ENCODE peak calls at places on chromosomes 11 and 22, in seven cellular contexts. One of them, this sample, is unnamed.

GRCh38 chr11:120183701-120184141 is 27.1 kb upstream of the OAF start:
- DNase-seq in left ventricle myocardium inferior: no peak
- DNase-seq in glomerular endothelial cell: no peak
- DNase-seq in iPS-NIHi11: no peak
- DNase-seq in tibial artery: peak; percentile 59
- DNase-seq in mucosa of gallbladder: no peak
- DNase-seq in Calu3: no peak
- DNase-seq in this sample: peak; percentile 8

GRCh38 chr22:33521879-33522665 is 398.2 kb downstream of the LARGE1 start:
- DNase-seq in left ventricle myocardium inferior: no peak
- DNase-seq in glomerular endothelial cell: no peak
- DNase-seq in iPS-NIHi11: no peak
- DNase-seq in tibial artery: no peak
- DNase-seq in mucosa of gallbladder: no peak
- DNase-seq in Calu3: no peak
- DNase-seq in this sample: no peak

GRCh38 chr11:128336203-128336602 is 251.2 kb downstream of the ETS1 start:
- DNase-seq in left ventricle myocardium inferior: peak; percentile 50
- DNase-seq in glomerular endothelial cell: no peak
- DNase-seq in iPS-NIHi11: no peak
- DNase-seq in tibial artery: peak; percentile 80
- DNase-seq in mucosa of gallbladder: peak; percentile 42
- DNase-seq in Calu3: no peak
- DNase-seq in this sample: no peak

GRCh38 chr11:130208241-130209127 is 48.9 kb downstream of the ST14 start:
- DNase-seq in left ventricle myocardium inferior: no peak
- DNase-seq in glomerular endothelial cell: no peak
- DNase-seq in iPS-NIHi11: no peak
- DNase-seq in tibial artery: no peak
- DNase-seq in mucosa of gallbladder: no peak
- DNase-seq in Calu3: no peak
- DNase-seq in this sample: no peak

GRCh38 chr11:114068327-114068726 is 8.8 kb downstream of the ZBTB16 start:
- DNase-seq in left ventricle myocardium inferior: no peak
- DNase-seq in glomerular endothelial cell: no peak
- DNase-seq in iPS-NIHi11: no peak
- DNase-seq in tibial artery: no peak
- DNase-seq in mucosa of gallbladder: no peak
- DNase-seq in Calu3: no peak
- DNase-seq in this sample: no peak

GRCh38 chr22:47621253-47621652 is 858.8 kb downstream of the TBC1D22A start:
- DNase-seq in left ventricle myocardium inferior: no peak
- DNase-seq in glomerular endothelial cell: no peak
- DNase-seq in iPS-NIHi11: no peak
- DNase-seq in tibial artery: no peak
- DNase-seq in mucosa of gallbladder: no peak
- DNase-seq in Calu3: no peak
- DNase-seq in this sample: no peak

GRCh38 chr11:74086242-74086884 is 77.5 kb upstream of the UCP3 start:
- DNase-seq in left ventricle myocardium inferior: no peak
- DNase-seq in glomerular endothelial cell: no peak
- DNase-seq in iPS-NIHi11: no peak
- DNase-seq in tibial artery: no peak
- DNase-seq in mucosa of gallbladder: no peak
- DNase-seq in Calu3: no peak
- DNase-seq in this sample: no peak

GRCh38 chr22:37176464-37177061 is 11.5 kb downstream of the C1QTNF6 start:
- DNase-seq in left ventricle myocardium inferior: peak; percentile 79
- DNase-seq in glomerular endothelial cell: peak; percentile 93
- DNase-seq in iPS-NIHi11: peak; percentile 9
- DNase-seq in tibial artery: peak; percentile 80
- DNase-seq in mucosa of gallbladder: peak; percentile 58
- DNase-seq in Calu3: no peak
- DNase-seq in this sample: no peak

GRCh38 chr22:25448435-25449051 is 115.9 kb upstream of the GRK3 start:
- DNase-seq in left ventricle myocardium inferior: no peak
- DNase-seq in glomerular endothelial cell: no peak
- DNase-seq in iPS-NIHi11: peak; percentile 35
- DNase-seq in tibial artery: no peak
- DNase-seq in mucosa of gallbladder: no peak
- DNase-seq in Calu3: peak; percentile 12
- DNase-seq in this sample: no peak

GRCh38 chr11:38173671-38174070 is 1575.6 kb upstream of the RAG2 start:
- DNase-seq in left ventricle myocardium inferior: no peak
- DNase-seq in glomerular endothelial cell: no peak
- DNase-seq in iPS-NIHi11: no peak
- DNase-seq in tibial artery: no peak
- DNase-seq in mucosa of gallbladder: no peak
- DNase-seq in Calu3: no peak
- DNase-seq in this sample: no peak

GRCh38 chr11:119288219-119288618 is 28.7 kb downstream of the MCAM start:
- DNase-seq in left ventricle myocardium inferior: no peak
- DNase-seq in glomerular endothelial cell: no peak
- DNase-seq in iPS-NIHi11: no peak
- DNase-seq in tibial artery: no peak
- DNase-seq in mucosa of gallbladder: no peak
- DNase-seq in Calu3: no peak
- DNase-seq in this sample: no peak

GRCh38 chr11:72079776-72080325 is 491 bp downstream of the NUMA1 start:
- DNase-seq in left ventricle myocardium inferior: no peak
- DNase-seq in glomerular endothelial cell: no peak
- DNase-seq in iPS-NIHi11: no peak
- DNase-seq in tibial artery: no peak
- DNase-seq in mucosa of gallbladder: peak; percentile 17
- DNase-seq in Calu3: no peak
- DNase-seq in this sample: no peak

GRCh38 chr11:8273281-8273680 is 9.6 kb upstream of the LMO1 start:
- DNase-seq in left ventricle myocardium inferior: no peak
- DNase-seq in glomerular endothelial cell: no peak
- DNase-seq in iPS-NIHi11: no peak
- DNase-seq in tibial artery: no peak
- DNase-seq in mucosa of gallbladder: no peak
- DNase-seq in Calu3: no peak
- DNase-seq in this sample: no peak

GRCh38 chr11:95341246-95341645 is 110.2 kb upstream of the SESN3 start:
- DNase-seq in left ventricle myocardium inferior: no peak
- DNase-seq in glomerular endothelial cell: no peak
- DNase-seq in iPS-NIHi11: no peak
- DNase-seq in tibial artery: no peak
- DNase-seq in mucosa of gallbladder: no peak
- DNase-seq in Calu3: no peak
- DNase-seq in this sample: no peak

GRCh38 chr11:47572715-47573255 is 6.0 kb downstream of the KBTBD4 start:
- DNase-seq in left ventricle myocardium inferior: no peak
- DNase-seq in glomerular endothelial cell: no peak
- DNase-seq in iPS-NIHi11: no peak
- DNase-seq in tibial artery: peak; percentile 34
- DNase-seq in mucosa of gallbladder: no peak
- DNase-seq in Calu3: no peak
- DNase-seq in this sample: no peak

GRCh38 chr11:3340025-3340424 is 38.9 kb downstream of the ZNF195 start:
- DNase-seq in left ventricle myocardium inferior: no peak
- DNase-seq in glomerular endothelial cell: no peak
- DNase-seq in iPS-NIHi11: no peak
- DNase-seq in tibial artery: no peak
- DNase-seq in mucosa of gallbladder: no peak
- DNase-seq in Calu3: no peak
- DNase-seq in this sample: no peak

GRCh38 chr11:23755076-23755475 is 741.8 kb upstream of the LUZP2 start:
- DNase-seq in left ventricle myocardium inferior: no peak
- DNase-seq in glomerular endothelial cell: no peak
- DNase-seq in iPS-NIHi11: no peak
- DNase-seq in tibial artery: no peak
- DNase-seq in mucosa of gallbladder: no peak
- DNase-seq in Calu3: no peak
- DNase-seq in this sample: no peak

GRCh38 chr11:90908074-90908473 is 685.2 kb upstream of the CHORDC1 start:
- DNase-seq in left ventricle myocardium inferior: no peak
- DNase-seq in glomerular endothelial cell: no peak
- DNase-seq in iPS-NIHi11: no peak
- DNase-seq in tibial artery: no peak
- DNase-seq in mucosa of gallbladder: no peak
- DNase-seq in Calu3: no peak
- DNase-seq in this sample: no peak

GRCh38 chr11:10181811-10182210 is 112.2 kb downstream of the SBF2 start:
- DNase-seq in left ventricle myocardium inferior: no peak
- DNase-seq in glomerular endothelial cell: peak; percentile 23
- DNase-seq in iPS-NIHi11: no peak
- DNase-seq in tibial artery: no peak
- DNase-seq in mucosa of gallbladder: no peak
- DNase-seq in Calu3: no peak
- DNase-seq in this sample: no peak

GRCh38 chr11:7968686-7969085 is 3.4 kb upstream of the NLRP10 start:
- DNase-seq in left ventricle myocardium inferior: no peak
- DNase-seq in glomerular endothelial cell: no peak
- DNase-seq in iPS-NIHi11: no peak
- DNase-seq in tibial artery: no peak
- DNase-seq in mucosa of gallbladder: no peak
- DNase-seq in Calu3: no peak
- DNase-seq in this sample: no peak

GRCh38 chr11:444397-445144 is 2.8 kb upstream of the ANO9 start:
- DNase-seq in left ventricle myocardium inferior: no peak
- DNase-seq in glomerular endothelial cell: no peak
- DNase-seq in iPS-NIHi11: peak; percentile 5
- DNase-seq in tibial artery: no peak
- DNase-seq in mucosa of gallbladder: no peak
- DNase-seq in Calu3: no peak
- DNase-seq in this sample: no peak

GRCh38 chr11:26974068-26974790 is 19.7 kb upstream of the FIBIN start:
- DNase-seq in left ventricle myocardium inferior: no peak
- DNase-seq in glomerular endothelial cell: no peak
- DNase-seq in iPS-NIHi11: no peak
- DNase-seq in tibial artery: no peak
- DNase-seq in mucosa of gallbladder: no peak
- DNase-seq in Calu3: no peak
- DNase-seq in this sample: no peak

GRCh38 chr22:23685205-23685784 is 5.5 kb upstream of the RGL4 start:
- DNase-seq in left ventricle myocardium inferior: no peak
- DNase-seq in glomerular endothelial cell: no peak
- DNase-seq in iPS-NIHi11: no peak
- DNase-seq in tibial artery: peak; percentile 34
- DNase-seq in mucosa of gallbladder: no peak
- DNase-seq in Calu3: peak; percentile 13
- DNase-seq in this sample: no peak

GRCh38 chr11:36822829-36823228 is 224.8 kb upstream of the RAG2 start:
- DNase-seq in left ventricle myocardium inferior: no peak
- DNase-seq in glomerular endothelial cell: no peak
- DNase-seq in iPS-NIHi11: no peak
- DNase-seq in tibial artery: no peak
- DNase-seq in mucosa of gallbladder: no peak
- DNase-seq in Calu3: no peak
- DNase-seq in this sample: no peak

GRCh38 chr22:23533771-23534191 is 46.3 kb downstream of the IGLL1 start:
- DNase-seq in left ventricle myocardium inferior: no peak
- DNase-seq in glomerular endothelial cell: no peak
- DNase-seq in iPS-NIHi11: no peak
- DNase-seq in tibial artery: no peak
- DNase-seq in mucosa of gallbladder: peak; percentile 38
- DNase-seq in Calu3: no peak
- DNase-seq in this sample: peak; percentile 5

GRCh38 chr11:69135420-69136363 is 20.0 kb upstream of the SMIM38 start:
- DNase-seq in left ventricle myocardium inferior: no peak
- DNase-seq in glomerular endothelial cell: no peak
- DNase-seq in iPS-NIHi11: no peak
- DNase-seq in tibial artery: peak; percentile 37
- DNase-seq in mucosa of gallbladder: no peak
- DNase-seq in Calu3: no peak
- DNase-seq in this sample: no peak

GRCh38 chr11:103529217-103529684 is 420.0 kb downstream of the DYNC2H1 start:
- DNase-seq in left ventricle myocardium inferior: no peak
- DNase-seq in glomerular endothelial cell: no peak
- DNase-seq in iPS-NIHi11: no peak
- DNase-seq in tibial artery: no peak
- DNase-seq in mucosa of gallbladder: no peak
- DNase-seq in Calu3: no peak
- DNase-seq in this sample: no peak

GRCh38 chr11:123434262-123434661 is 4.2 kb downstream of the GRAMD1B start:
- DNase-seq in left ventricle myocardium inferior: no peak
- DNase-seq in glomerular endothelial cell: no peak
- DNase-seq in iPS-NIHi11: peak; percentile 37
- DNase-seq in tibial artery: peak; percentile 11
- DNase-seq in mucosa of gallbladder: no peak
- DNase-seq in Calu3: peak; percentile 12
- DNase-seq in this sample: no peak

GRCh38 chr11:42311944-42312343 is 852.5 kb upstream of the LRRC4C start:
- DNase-seq in left ventricle myocardium inferior: no peak
- DNase-seq in glomerular endothelial cell: no peak
- DNase-seq in iPS-NIHi11: no peak
- DNase-seq in tibial artery: no peak
- DNase-seq in mucosa of gallbladder: no peak
- DNase-seq in Calu3: no peak
- DNase-seq in this sample: no peak

GRCh38 chr11:10454902-10455631 is at the start of gene AMPD3:
- DNase-seq in left ventricle myocardium inferior: no peak
- DNase-seq in glomerular endothelial cell: no peak
- DNase-seq in iPS-NIHi11: no peak
- DNase-seq in tibial artery: no peak
- DNase-seq in mucosa of gallbladder: no peak
- DNase-seq in Calu3: no peak
- DNase-seq in this sample: no peak

GRCh38 chr11:36490026-36490806 is 19.9 kb downstream of the TRAF6 start:
- DNase-seq in left ventricle myocardium inferior: no peak
- DNase-seq in glomerular endothelial cell: no peak
- DNase-seq in iPS-NIHi11: no peak
- DNase-seq in tibial artery: no peak
- DNase-seq in mucosa of gallbladder: no peak
- DNase-seq in Calu3: no peak
- DNase-seq in this sample: no peak

GRCh38 chr11:118608268-118609214 is 1.1 kb downstream of the PHLDB1 start:
- DNase-seq in left ventricle myocardium inferior: peak; percentile 79
- DNase-seq in glomerular endothelial cell: no peak
- DNase-seq in iPS-NIHi11: peak; percentile 30
- DNase-seq in tibial artery: peak; percentile 95
- DNase-seq in mucosa of gallbladder: no peak
- DNase-seq in Calu3: peak; percentile 28
- DNase-seq in this sample: peak; percentile 77

GRCh38 chr11:45333023-45333422 is 46.9 kb upstream of the SYT13 start:
- DNase-seq in left ventricle myocardium inferior: no peak
- DNase-seq in glomerular endothelial cell: no peak
- DNase-seq in iPS-NIHi11: no peak
- DNase-seq in tibial artery: no peak
- DNase-seq in mucosa of gallbladder: no peak
- DNase-seq in Calu3: no peak
- DNase-seq in this sample: no peak

GRCh38 chr22:29840498-29840897 is 2.4 kb upstream of the ASCC2 start:
- DNase-seq in left ventricle myocardium inferior: no peak
- DNase-seq in glomerular endothelial cell: no peak
- DNase-seq in iPS-NIHi11: no peak
- DNase-seq in tibial artery: no peak
- DNase-seq in mucosa of gallbladder: no peak
- DNase-seq in Calu3: no peak
- DNase-seq in this sample: no peak

GRCh38 chr22:45468872-45469572 is 33.7 kb upstream of the FBLN1 start:
- DNase-seq in left ventricle myocardium inferior: no peak
- DNase-seq in glomerular endothelial cell: no peak
- DNase-seq in iPS-NIHi11: no peak
- DNase-seq in tibial artery: peak; percentile 76
- DNase-seq in mucosa of gallbladder: no peak
- DNase-seq in Calu3: no peak
- DNase-seq in this sample: no peak

GRCh38 chr22:43253839-43254238 is 66.9 kb upstream of the TTLL12 start:
- DNase-seq in left ventricle myocardium inferior: no peak
- DNase-seq in glomerular endothelial cell: no peak
- DNase-seq in iPS-NIHi11: no peak
- DNase-seq in tibial artery: no peak
- DNase-seq in mucosa of gallbladder: no peak
- DNase-seq in Calu3: peak; percentile 38
- DNase-seq in this sample: no peak

GRCh38 chr11:78535920-78536319 is 38.7 kb downstream of the NARS2 start:
- DNase-seq in left ventricle myocardium inferior: no peak
- DNase-seq in glomerular endothelial cell: peak; percentile 27
- DNase-seq in iPS-NIHi11: no peak
- DNase-seq in tibial artery: no peak
- DNase-seq in mucosa of gallbladder: no peak
- DNase-seq in Calu3: no peak
- DNase-seq in this sample: no peak

GRCh38 chr22:48089601-48090331 is 1327.3 kb downstream of the TBC1D22A start:
- DNase-seq in left ventricle myocardium inferior: peak; percentile 44
- DNase-seq in glomerular endothelial cell: no peak
- DNase-seq in iPS-NIHi11: no peak
- DNase-seq in tibial artery: peak; percentile 77
- DNase-seq in mucosa of gallbladder: peak; percentile 20
- DNase-seq in Calu3: no peak
- DNase-seq in this sample: no peak

This sample was measured in CD4-positive, alpha-beta T cell.